ENCODE peak calls at places on chromosomes 3 and 15, in four cellular contexts. B is K562, C is HepG2, T is H1. O is an unnamed sample.

GRCh38 chr15:65368646-65369045 is 9.2 kb downstream of the IGDCC3 start:
- DNase-seq in C (no peak), T (no peak), B (no peak), O (no peak)

GRCh38 chr3:18049101-18049500 is 306.7 kb upstream of the TBC1D5 start:
- DNase-seq in C (no peak), T (no peak), B (no peak), O (no peak)

GRCh38 chr3:98039322-98040024 is 4.4 kb upstream of the GABRR3 start:
- DNase-seq in C (peak; percentile 78), T (peak; percentile 81), B (peak; percentile 51), O (peak; percentile 79)

GRCh38 chr3:56443372-56443771 is 24.9 kb downstream of the ERC2 start:
- DNase-seq in B (no peak), T (no peak), C (no peak), O (no peak)

GRCh38 chr15:70995383-70995965 is 102.8 kb downstream of the LRRC49 start:
- DNase-seq in B (no peak), T (no peak), C (no peak), O (no peak)

GRCh38 chr15:85474700-85475316 is 94.4 kb downstream of the AKAP13 start:
- DNase-seq in B (no peak), T (no peak), C (no peak), O (peak; percentile 54)

GRCh38 chr15:42059661-42060476 is 34.5 kb downstream of the PLA2G4D start:
- DNase-seq in T (peak; percentile 91), C (peak; percentile 28), B (peak; percentile 78), O (no peak)

GRCh38 chr15:100763764-100764750 is 115.6 kb upstream of the ALDH1A3 start:
- DNase-seq in C (no peak), T (no peak), B (no peak), O (no peak)

GRCh38 chr3:81732642-81733041 is 28.8 kb downstream of the GBE1 start:
- DNase-seq in C (no peak), T (no peak), B (no peak), O (no peak)

GRCh38 chr15:55879181-55879580 is 114.2 kb downstream of the NEDD4 start:
- DNase-seq in C (no peak), T (no peak), B (no peak), O (no peak)

GRCh38 chr15:77869021-77869895 is 208.3 kb downstream of the TBC1D2B start:
- DNase-seq in C (no peak), T (no peak), B (no peak), O (no peak)

GRCh38 chr3:183295211-183295610 is 42.2 kb downstream of the B3GNT5 start:
- DNase-seq in B (no peak), C (peak; percentile 18), T (no peak), O (no peak)

GRCh38 chr3:30681276-30682211 is 75.1 kb downstream of the TGFBR2 start:
- DNase-seq in B (no peak), C (no peak), T (no peak), O (no peak)

GRCh38 chr3:4355401-4356224 is 52.4 kb downstream of the SETMAR start:
- DNase-seq in B (no peak), C (peak; percentile 24), T (no peak), O (no peak)

GRCh38 chr3:129218742-129219141 is 30.7 kb upstream of the COPG1 start:
- DNase-seq in C (no peak), B (no peak), T (no peak), O (no peak)

GRCh38 chr3:189292667-189293478 is 121.1 kb downstream of the TPRG1 start:
- DNase-seq in B (no peak), C (no peak), T (no peak), O (no peak)

GRCh38 chr15:34436956-34437442 is 609 bp downstream of the GOLGA8A start:
- DNase-seq in T (no peak), B (peak; percentile 68), C (peak; percentile 3), O (no peak)

GRCh38 chr3:149316427-149316826 is 17.0 kb downstream of the TM4SF18 start:
- DNase-seq in C (no peak), T (no peak), B (no peak), O (no peak)

GRCh38 chr3:126351771-126352475 is 5.3 kb downstream of the KLF15 start:
- DNase-seq in C (no peak), T (no peak), B (no peak), O (no peak)

GRCh38 chr3:168088106-168088722 is 7.5 kb downstream of the GOLIM4 start:
- DNase-seq in T (no peak), C (peak; percentile 62), B (no peak), O (peak; percentile 35)

GRCh38 chr3:159620873-159621272 is 367.8 kb upstream of the IL12A start:
- DNase-seq in C (no peak), T (no peak), B (no peak), O (no peak)

GRCh38 chr15:75178171-75178937 is 23.3 kb upstream of the C15orf39 start:
- DNase-seq in C (peak; percentile 75), T (peak; percentile 72), B (peak; percentile 95), O (no peak)

GRCh38 chr15:50084932-50085331 is 34.1 kb downstream of the ATP8B4 start:
- DNase-seq in T (no peak), C (no peak), B (no peak), O (no peak)

GRCh38 chr3:115784739-115785571 is 161.6 kb downstream of the GAP43 start:
- DNase-seq in B (no peak), T (no peak), C (no peak), O (no peak)

GRCh38 chr3:179269152-179269707 is 18.3 kb upstream of the KCNMB3 start:
- DNase-seq in B (no peak), T (no peak), C (no peak), O (no peak)

GRCh38 chr3:18740631-18741583 is 315.8 kb upstream of the SATB1 start:
- DNase-seq in T (no peak), B (no peak), C (no peak), O (peak; percentile 61)

GRCh38 chr3:175518459-175518858 is 659.3 kb downstream of the NAALADL2 start:
- DNase-seq in T (no peak), B (no peak), C (no peak), O (peak; percentile 21)

GRCh38 chr15:89673162-89673506 is 6.0 kb downstream of the PLIN1 start:
- DNase-seq in T (peak; percentile 85), B (peak; percentile 79), C (peak; percentile 25), O (no peak)

GRCh38 chr3:38017445-38018295 is 11.8 kb downstream of the PLCD1 start:
- DNase-seq in B (peak; percentile 28), C (no peak), T (no peak), O (no peak)

GRCh38 chr15:63288778-63289378 is 11.5 kb downstream of the APH1B start:
- DNase-seq in C (peak; percentile 52), B (peak; percentile 37), T (no peak), O (no peak)

GRCh38 chr3:175193815-175194518 is 334.8 kb downstream of the NAALADL2 start:
- DNase-seq in C (no peak), T (no peak), B (no peak), O (peak; percentile 17)

GRCh38 chr3:71658131-71658530 is 67.1 kb downstream of the EIF4E3 start:
- DNase-seq in B (no peak), T (no peak), C (no peak), O (no peak)

GRCh38 chr15:74783072-74783807 is 1.4 kb downstream of the CSK start:
- DNase-seq in C (no peak), T (no peak), B (peak; percentile 49), O (no peak)

GRCh38 chr3:37272743-37273142 is 98.4 kb upstream of the LRRFIP2 start:
- DNase-seq in B (no peak), T (no peak), C (no peak), O (no peak)

GRCh38 chr3:159169828-159170227 is 368.0 kb downstream of the MFSD1 start:
- DNase-seq in C (peak; percentile 3), T (no peak), B (no peak), O (no peak)

GRCh38 chr3:51937611-51938450 is 3.9 kb downstream of the RRP9 start:
- DNase-seq in T (no peak), C (no peak), B (no peak), O (no peak)

GRCh38 chr3:183560607-183561006 is 5.1 kb upstream of the KLHL6 start:
- DNase-seq in T (no peak), C (no peak), B (no peak), O (no peak)

GRCh38 chr3:123661973-123662372 is 77.1 kb upstream of the HACD2 start:
- DNase-seq in C (no peak), T (no peak), B (no peak), O (no peak)

GRCh38 chr3:51836606-51837005 is 24.8 kb upstream of the IQCF2 start:
- DNase-seq in B (no peak), T (no peak), C (no peak), O (no peak)

GRCh38 chr15:58115692-58116091 is 22.5 kb upstream of the AQP9 start:
- DNase-seq in C (peak; percentile 9), B (peak; percentile 27), T (no peak), O (no peak)

GRCh38 chr3:69490971-69491370 is 105.1 kb upstream of the FRMD4B start:
- DNase-seq in B (no peak), T (no peak), C (no peak), O (no peak)
- TF ChIP-seq ATF3 in B (no peak), T (no peak), C (no peak), O (no peak)

DNA sequence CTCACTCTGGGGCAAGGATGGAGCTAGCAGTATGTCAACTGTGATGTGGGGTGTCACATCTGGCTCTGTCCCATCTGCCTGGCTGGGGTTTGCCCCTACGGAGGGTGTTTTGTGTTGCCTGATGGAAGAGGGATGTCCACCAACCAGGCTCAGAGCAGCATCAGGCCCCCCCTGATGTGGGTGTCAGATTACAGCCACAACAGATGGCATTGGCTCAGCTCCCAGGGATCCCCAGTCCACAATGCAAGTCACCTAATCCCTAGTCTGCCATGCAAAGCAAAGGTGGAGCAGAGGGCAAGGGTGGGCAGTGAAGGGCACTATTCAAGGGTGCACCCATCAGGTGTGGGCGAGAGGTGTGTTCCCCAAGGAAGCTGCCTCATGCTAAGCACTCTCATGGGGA is 48.9 kb upstream of the AMOTL2 start:
- DNase-seq in C (no peak), B (no peak), T (no peak), O (no peak)
- TF ChIP-seq ATF3 in C (no peak), B (no peak), T (no peak), O (no peak)

DNA sequence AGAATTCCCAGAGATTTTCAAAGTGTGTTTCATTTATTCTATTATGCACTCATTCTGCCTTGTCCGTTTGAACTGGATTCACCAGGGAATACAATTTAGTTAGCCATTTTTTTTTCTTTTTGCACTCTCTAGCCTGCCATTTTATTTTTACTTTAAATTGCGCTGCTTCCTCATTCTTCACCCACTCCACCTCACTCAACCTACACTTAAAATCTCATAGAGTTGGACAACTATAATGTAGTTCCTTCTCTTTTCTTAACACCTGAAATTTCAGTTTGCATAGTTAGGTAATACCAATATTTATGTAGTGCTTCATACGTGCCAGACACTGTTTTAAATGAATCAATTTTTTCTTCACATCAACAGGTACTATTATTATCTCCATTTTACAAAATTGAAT is 42.4 kb upstream of the CMC1 start:
- DNase-seq in B (no peak), C (no peak), T (no peak), O (no peak)
- TF ChIP-seq ATF3 in B (no peak), C (no peak), T (no peak), O (no peak)

GRCh38 chr3:194715022-194715800 is 29.5 kb downstream of the FAM43A start:
- DNase-seq in B (no peak), T (no peak), C (no peak), O (no peak)
- TF ChIP-seq ATF3 in B (no peak), T (no peak), C (no peak), O (no peak)

DNA sequence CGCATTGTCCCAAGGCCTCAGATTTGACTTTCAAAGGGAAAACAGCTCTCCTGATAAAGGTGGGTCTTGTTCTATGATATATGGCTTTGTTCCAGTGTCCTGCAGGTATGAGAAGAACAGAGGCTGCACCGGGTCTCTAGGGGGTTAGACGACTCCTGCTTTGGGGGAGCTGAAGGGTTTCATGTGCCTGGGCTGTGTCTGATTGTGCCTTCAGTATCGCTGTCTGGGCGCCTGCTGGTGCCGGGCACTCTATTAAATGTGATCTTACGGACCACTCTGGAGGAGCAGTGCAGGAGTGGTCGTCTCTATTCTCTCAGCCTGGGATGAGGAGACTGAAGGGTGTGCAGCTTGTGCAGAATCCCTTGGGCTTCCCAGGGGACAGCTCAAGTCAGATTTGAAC is 16.0 kb downstream of the PAQR5 start:
- DNase-seq in C (no peak), B (no peak), T (no peak), O (no peak)
- TF ChIP-seq ATF3 in C (no peak), B (no peak), T (no peak), O (no peak)

O was measured in GM12878.